ENCODE peak calls at places on chromosomes 5 and 9, in four cellular contexts. One of them, this sample, is unnamed.

GRCh38 chr5:1010641-1011046 is 2.0 kb downstream of the NKD2 start:
- DNase-seq in AG08395: no peak
- DNase-seq in naive thymus-derived CD4-positive, alpha-beta T cell: no peak
- DNase-seq in WTC11: peak
- DNase-seq in this sample: no peak

GRCh38 chr9:94974154-94974860 is 247.8 kb downstream of the AOPEP start:
- DNase-seq in naive thymus-derived CD4-positive, alpha-beta T cell: no peak
- DNase-seq in WTC11: no peak
- DNase-seq in AG08395: no peak
- DNase-seq in this sample: peak

GRCh38 chr5:32565143-32565542 is 20.2 kb upstream of the SUB1 start:
- DNase-seq in naive thymus-derived CD4-positive, alpha-beta T cell: no peak
- DNase-seq in WTC11: no peak
- DNase-seq in AG08395: no peak
- DNase-seq in this sample: no peak

GRCh38 chr9:86503926-86504325 is 149.7 kb upstream of the TUT7 start:
- DNase-seq in WTC11: no peak
- DNase-seq in AG08395: no peak
- DNase-seq in naive thymus-derived CD4-positive, alpha-beta T cell: no peak
- DNase-seq in this sample: peak

GRCh38 chr5:16455670-16456069 is 9.9 kb downstream of the ZNF622 start:
- DNase-seq in AG08395: no peak
- DNase-seq in WTC11: no peak
- DNase-seq in naive thymus-derived CD4-positive, alpha-beta T cell: no peak
- DNase-seq in this sample: no peak

GRCh38 chr9:124535846-124536245 is 28.6 kb upstream of the NR5A1 start:
- DNase-seq in AG08395: no peak
- DNase-seq in naive thymus-derived CD4-positive, alpha-beta T cell: no peak
- DNase-seq in WTC11: no peak
- DNase-seq in this sample: no peak

GRCh38 chr5:179385892-179386291 is 40.6 kb upstream of the ADAMTS2 start:
- DNase-seq in AG08395: no peak
- DNase-seq in WTC11: no peak
- DNase-seq in naive thymus-derived CD4-positive, alpha-beta T cell: no peak
- DNase-seq in this sample: no peak

GRCh38 chr9:93576296-93577044 is at the start of gene PHF2:
- DNase-seq in WTC11: no peak
- DNase-seq in AG08395: peak
- DNase-seq in naive thymus-derived CD4-positive, alpha-beta T cell: no peak
- DNase-seq in this sample: no peak

GRCh38 chr5:154945695-154946301 is 4.9 kb downstream of the MRPL22 start:
- DNase-seq in naive thymus-derived CD4-positive, alpha-beta T cell: no peak
- DNase-seq in AG08395: peak
- DNase-seq in WTC11: no peak
- DNase-seq in this sample: peak

GRCh38 chr5:14872070-14872989 is 752 bp upstream of the ANKH start:
- DNase-seq in WTC11: peak
- DNase-seq in AG08395: peak
- DNase-seq in naive thymus-derived CD4-positive, alpha-beta T cell: peak
- DNase-seq in this sample: peak

GRCh38 chr5:59174248-59174844 is 591.5 kb downstream of the RAB3C start:
- DNase-seq in naive thymus-derived CD4-positive, alpha-beta T cell: peak
- DNase-seq in AG08395: peak
- DNase-seq in WTC11: no peak
- DNase-seq in this sample: peak

GRCh38 chr9:75096796-75097195 is 8.5 kb downstream of the OSTF1 start:
- DNase-seq in WTC11: no peak
- DNase-seq in AG08395: no peak
- DNase-seq in naive thymus-derived CD4-positive, alpha-beta T cell: no peak
- DNase-seq in this sample: no peak

GRCh38 chr9:111985315-111985714 is 88.7 kb downstream of the UGCG start:
- DNase-seq in WTC11: no peak
- DNase-seq in AG08395: no peak
- DNase-seq in naive thymus-derived CD4-positive, alpha-beta T cell: no peak
- DNase-seq in this sample: no peak

GRCh38 chr5:110333384-110333783 is 393.1 kb downstream of the TMEM232 start:
- DNase-seq in WTC11: peak
- DNase-seq in naive thymus-derived CD4-positive, alpha-beta T cell: no peak
- DNase-seq in AG08395: no peak
- DNase-seq in this sample: no peak

GRCh38 chr5:72848474-72849428 is 32.3 kb downstream of the TNPO1 start:
- DNase-seq in WTC11: peak
- DNase-seq in naive thymus-derived CD4-positive, alpha-beta T cell: peak
- DNase-seq in AG08395: peak
- DNase-seq in this sample: no peak

GRCh38 chr9:111099199-111100005 is 61.1 kb upstream of the LPAR1 start:
- DNase-seq in WTC11: peak
- DNase-seq in AG08395: no peak
- DNase-seq in naive thymus-derived CD4-positive, alpha-beta T cell: no peak
- DNase-seq in this sample: no peak

GRCh38 chr5:121968910-121969607 is 7.3 kb downstream of the SRFBP1 start:
- DNase-seq in AG08395: peak
- DNase-seq in WTC11: no peak
- DNase-seq in naive thymus-derived CD4-positive, alpha-beta T cell: no peak
- DNase-seq in this sample: peak

GRCh38 chr5:137695651-137696428 is 40.0 kb downstream of the KLHL3 start:
- DNase-seq in WTC11: peak
- DNase-seq in naive thymus-derived CD4-positive, alpha-beta T cell: peak
- DNase-seq in AG08395: no peak
- DNase-seq in this sample: no peak

GRCh38 chr5:66041612-66042011 is 102.5 kb upstream of the SREK1 start:
- DNase-seq in WTC11: no peak
- DNase-seq in naive thymus-derived CD4-positive, alpha-beta T cell: no peak
- DNase-seq in AG08395: peak
- DNase-seq in this sample: peak

GRCh38 chr9:96383165-96383939 is at the start of gene SLC35D2:
- DNase-seq in WTC11: peak
- DNase-seq in naive thymus-derived CD4-positive, alpha-beta T cell: no peak
- DNase-seq in AG08395: peak
- DNase-seq in this sample: peak

GRCh38 chr5:53333160-53333559 is 147.3 kb upstream of the FST start:
- DNase-seq in naive thymus-derived CD4-positive, alpha-beta T cell: no peak
- DNase-seq in WTC11: no peak
- DNase-seq in AG08395: peak
- DNase-seq in this sample: peak

GRCh38 chr5:152271420-152271819 is 133.7 kb downstream of the NMUR2 start:
- DNase-seq in naive thymus-derived CD4-positive, alpha-beta T cell: no peak
- DNase-seq in WTC11: peak
- DNase-seq in AG08395: no peak
- DNase-seq in this sample: no peak

GRCh38 chr9:78004478-78005229 is 27.0 kb downstream of the GNAQ start:
- DNase-seq in AG08395: no peak
- DNase-seq in naive thymus-derived CD4-positive, alpha-beta T cell: no peak
- DNase-seq in WTC11: no peak
- DNase-seq in this sample: no peak

GRCh38 chr5:176692326-176692725 is 45.0 kb downstream of the TSPAN17 start:
- DNase-seq in naive thymus-derived CD4-positive, alpha-beta T cell: no peak
- DNase-seq in AG08395: no peak
- DNase-seq in WTC11: no peak
- DNase-seq in this sample: no peak

GRCh38 chr9:96044401-96044800 is 168.9 kb downstream of the ERCC6L2 start:
- DNase-seq in naive thymus-derived CD4-positive, alpha-beta T cell: no peak
- DNase-seq in WTC11: no peak
- DNase-seq in AG08395: no peak
- DNase-seq in this sample: no peak

GRCh38 chr5:134656690-134657089 is 8.1 kb downstream of the SEC24A start:
- DNase-seq in WTC11: no peak
- DNase-seq in AG08395: no peak
- DNase-seq in naive thymus-derived CD4-positive, alpha-beta T cell: no peak
- DNase-seq in this sample: no peak

GRCh38 chr9:35852876-35853865 is 17.0 kb downstream of the OR13J1 start:
- DNase-seq in WTC11: no peak
- DNase-seq in naive thymus-derived CD4-positive, alpha-beta T cell: no peak
- DNase-seq in AG08395: no peak
- DNase-seq in this sample: no peak

GRCh38 chr9:4662989-4663792 is 1.1 kb downstream of the PLPP6 start:
- DNase-seq in naive thymus-derived CD4-positive, alpha-beta T cell: peak
- DNase-seq in WTC11: no peak
- DNase-seq in AG08395: no peak
- DNase-seq in this sample: no peak

GRCh38 chr9:131361202-131361833 is 32.6 kb upstream of the PRRC2B start:
- DNase-seq in naive thymus-derived CD4-positive, alpha-beta T cell: peak
- DNase-seq in AG08395: no peak
- DNase-seq in WTC11: peak
- DNase-seq in this sample: peak

GRCh38 chr9:127754761-127755557 is 19.9 kb upstream of the TOR2A start:
- DNase-seq in AG08395: no peak
- DNase-seq in WTC11: peak
- DNase-seq in naive thymus-derived CD4-positive, alpha-beta T cell: no peak
- DNase-seq in this sample: no peak

GRCh38 chr5:180251887-180252286 is 40.0 kb downstream of the MAPK9 start:
- DNase-seq in WTC11: no peak
- DNase-seq in AG08395: no peak
- DNase-seq in naive thymus-derived CD4-positive, alpha-beta T cell: no peak
- DNase-seq in this sample: no peak

GRCh38 chr9:36151306-36152210 is 15.0 kb downstream of the GLIPR2 start:
- DNase-seq in WTC11: no peak
- DNase-seq in AG08395: no peak
- DNase-seq in naive thymus-derived CD4-positive, alpha-beta T cell: peak
- DNase-seq in this sample: peak

GRCh38 chr9:136284951-136285350 is 18.9 kb downstream of the CCDC187 start:
- DNase-seq in WTC11: no peak
- DNase-seq in naive thymus-derived CD4-positive, alpha-beta T cell: no peak
- DNase-seq in AG08395: no peak
- DNase-seq in this sample: no peak

GRCh38 chr9:110049699-110050450 is 158.1 kb downstream of the C9orf152 start:
- DNase-seq in WTC11: peak
- DNase-seq in naive thymus-derived CD4-positive, alpha-beta T cell: no peak
- DNase-seq in AG08395: no peak
- DNase-seq in this sample: no peak

GRCh38 chr9:70079364-70080103 is 35.9 kb downstream of the MAMDC2 start:
- DNase-seq in naive thymus-derived CD4-positive, alpha-beta T cell: no peak
- DNase-seq in WTC11: no peak
- DNase-seq in AG08395: peak
- DNase-seq in this sample: peak

GRCh38 chr5:75632321-75632720 is 21.1 kb downstream of the ANKDD1B start:
- DNase-seq in naive thymus-derived CD4-positive, alpha-beta T cell: no peak
- DNase-seq in WTC11: no peak
- DNase-seq in AG08395: no peak
- DNase-seq in this sample: no peak

GRCh38 chr5:75202935-75203334 is 33.7 kb downstream of the ANKRD31 start:
- DNase-seq in AG08395: no peak
- DNase-seq in naive thymus-derived CD4-positive, alpha-beta T cell: no peak
- DNase-seq in WTC11: no peak
- DNase-seq in this sample: no peak

GRCh38 chr5:167699434-167699833 is 592.0 kb upstream of the WWC1 start:
- DNase-seq in AG08395: peak
- DNase-seq in naive thymus-derived CD4-positive, alpha-beta T cell: no peak
- DNase-seq in WTC11: no peak
- DNase-seq in this sample: peak